ENCODE peak calls at places on chromosomes 16 and 17, in four cellular contexts. H is activated CD8-positive, alpha-beta T cell treated with anti-CD3 and anti-CD28 coated beads for 36 hours; G is left lung; S is activated naive CD8-positive, alpha-beta T cell treated with anti-CD3 and anti-CD28 coated beads, Interleukin-2, amount 10 ng/mL, durations not matched to agents 7 days and 5 days. C is an unnamed sample.

GRCh38 chr16:11791144-11791828 is 5.8 kb downstream of the ZC3H7A start:
- ATAC-seq in G (peak), S (no peak), H (peak), C (no peak)

GRCh38 chr16:56163089-56163488 is 28.2 kb upstream of the GNAO1 start:
- ATAC-seq in S (no peak), G (no peak), H (no peak), C (no peak)

GRCh38 chr16:15790458-15790857 is 66.4 kb downstream of the MYH11 start:
- ATAC-seq in G (no peak), H (no peak), S (no peak), C (no peak)

GRCh38 chr17:31540602-31541307 is 149.3 kb downstream of the RAB11FIP4 start:
- ATAC-seq in G (no peak), S (no peak), H (no peak), C (no peak)

GRCh38 chr16:69444873-69445517 is 20.6 kb downstream of the CYB5B start:
- ATAC-seq in G (no peak), S (no peak), H (peak), C (no peak)

GRCh38 chr16:83928341-83929055 is 24.5 kb upstream of the OSGIN1 start:
- ATAC-seq in G (no peak), H (no peak), S (no peak), C (no peak)

GRCh38 chr17:78962345-78962983 is 17.3 kb downstream of the LGALS3BP start:
- ATAC-seq in H (no peak), G (peak), S (no peak), C (no peak)

GRCh38 chr16:21703589-21704174 is 39.9 kb downstream of the OTOA start:
- ATAC-seq in H (no peak), G (no peak), S (no peak), C (no peak)

GRCh38 chr16:80806957-80807356 is 2.6 kb upstream of the CDYL2 start:
- ATAC-seq in G (peak), S (peak), H (peak), C (no peak)

GRCh38 chr17:28385037-28385797 is 13.7 kb downstream of the SARM1 start:
- ATAC-seq in G (peak), H (no peak), S (peak), C (no peak)

GRCh38 chr17:28741358-28742349 is 2.2 kb upstream of the TRAF4 start:
- ATAC-seq in S (no peak), G (no peak), H (no peak), C (no peak)

GRCh38 chr17:74649909-74650308 is 26.4 kb upstream of the CD300E start:
- ATAC-seq in S (no peak), H (no peak), G (no peak), C (no peak)

GRCh38 chr17:14048169-14048568 is 21.1 kb upstream of the COX10 start:
- ATAC-seq in S (no peak), H (no peak), G (no peak), C (no peak)

GRCh38 chr16:668519-669171 is 713 bp downstream of the RHOT2 start:
- ATAC-seq in H (no peak), G (peak), S (peak), C (no peak)

GRCh38 chr17:75499313-75500022 is 15.9 kb downstream of the CASKIN2 start:
- ATAC-seq in S (no peak), G (no peak), H (no peak), C (no peak)